ENCODE peak calls at places on chromosome 6, in eight cellular contexts. J is Peyer's patch, G is neural progenitor cell, L is adrenal gland, O is breast epithelium, V is right atrium auricular region, K is H1, R is left lung. E is an unnamed sample.

GRCh38 chr6:145015739-145016558 is 719.4 kb downstream of the EPM2A start:
- DNase-seq in J (no peak), G (no peak), L (peak; percentile 68), O (no peak), V (no peak), K (no peak), R (peak; percentile 45), E (no peak)

GRCh38 chr6:133947302-133947900 is 5.6 kb upstream of the TBPL1 start:
- DNase-seq in J (peak; percentile 53), G (no peak), L (no peak), O (no peak), V (no peak), K (no peak), R (no peak), E (no peak)

GRCh38 chr6:106870069-106870468 is 104.5 kb downstream of the CD24 start:
- DNase-seq in J (no peak), G (no peak), L (no peak), O (peak; percentile 40), V (no peak), K (no peak), R (no peak), E (no peak)

GRCh38 chr6:30626484-30627366 is at the start of gene ATAT1:
- DNase-seq in J (peak; percentile 96), G (peak; percentile 90), L (peak; percentile 88), O (peak; percentile 85), V (peak; percentile 94), K (peak; percentile 96), R (peak; percentile 88), E (peak; percentile 93)

GRCh38 chr6:90285611-90286381 is 10.8 kb downstream of the BACH2 start:
- DNase-seq in J (peak; percentile 88), G (peak; percentile 74), L (peak; percentile 96), O (peak; percentile 59), V (peak; percentile 89), K (no peak), R (peak; percentile 88), E (peak; percentile 82)

GRCh38 chr6:128124713-128125112 is 223.9 kb upstream of the THEMIS start:
- DNase-seq in J (peak; percentile 76), G (no peak), L (no peak), O (no peak), V (no peak), K (no peak), R (no peak), E (no peak)

GRCh38 chr6:122789078-122789861 is at the start of gene SMPDL3A:
- DNase-seq in J (peak; percentile 86), G (peak; percentile 88), L (peak; percentile 90), O (peak; percentile 34), V (peak; percentile 79), K (peak; percentile 90), R (peak; percentile 86), E (peak; percentile 87)

GRCh38 chr6:40353967-40354452 is 233.2 kb downstream of the LRFN2 start:
- DNase-seq in J (no peak), G (no peak), L (no peak), O (no peak), V (no peak), K (peak; percentile 19), R (no peak), E (peak; percentile 14)

GRCh38 chr6:89487864-89488263 is 54.9 kb downstream of the ANKRD6 start:
- DNase-seq in J (no peak), G (no peak), L (no peak), O (no peak), V (no peak), K (no peak), R (no peak), E (no peak)

GRCh38 chr6:37456816-37457560 is 24.0 kb downstream of the CMTR1 start:
- DNase-seq in J (no peak), G (no peak), L (peak; percentile 58), O (no peak), V (no peak), K (no peak), R (peak; percentile 53), E (no peak)

GRCh38 chr6:87660226-87660886 is 41.7 kb downstream of the AKIRIN2 start:
- DNase-seq in J (no peak), G (no peak), L (peak; percentile 69), O (no peak), V (no peak), K (no peak), R (no peak), E (no peak)

GRCh38 chr6:56655996-56656395 is 13.3 kb upstream of the DST start:
- DNase-seq in J (no peak), G (no peak), L (no peak), O (no peak), V (no peak), K (no peak), R (no peak), E (no peak)

GRCh38 chr6:42025790-42026311 is 24.5 kb upstream of the TAF8 start:
- DNase-seq in J (no peak), G (no peak), L (no peak), O (no peak), V (no peak), K (no peak), R (no peak), E (no peak)

GRCh38 chr6:46756469-46757205 is 9.9 kb downstream of the ANKRD66 start:
- DNase-seq in J (no peak), G (peak; percentile 4), L (no peak), O (no peak), V (no peak), K (no peak), R (no peak), E (no peak)

GRCh38 chr6:170224694-170225660 is 65.9 kb downstream of the DLL1 start:
- DNase-seq in J (peak; percentile 43), G (peak; percentile 45), L (no peak), O (peak; percentile 94), V (no peak), K (peak; percentile 44), R (peak; percentile 32), E (no peak)

GRCh38 chr6:82363368-82364086 is at the start of gene TPBG:
- DNase-seq in J (peak; percentile 58), G (peak; percentile 94), L (peak; percentile 16), O (peak; percentile 24), V (no peak), K (peak; percentile 90), R (peak; percentile 49), E (peak; percentile 75)

GRCh38 chr6:82364087-82365010 is 732 bp downstream of the TPBG start:
- DNase-seq in J (peak; percentile 54), G (peak; percentile 84), L (peak; percentile 27), O (peak; percentile 35), V (peak; percentile 64), K (peak; percentile 83), R (peak; percentile 48), E (peak; percentile 79)

GRCh38 chr6:82362868-82363267 is 749 bp upstream of the TPBG start:
- DNase-seq in J (no peak), G (peak; percentile 76), L (no peak), O (no peak), V (no peak), K (no peak), R (no peak), E (no peak)

GRCh38 chr6:82362144-82362543 is 1.5 kb upstream of the TPBG start:
- DNase-seq in J (no peak), G (no peak), L (no peak), O (no peak), V (no peak), K (no peak), R (no peak), E (no peak)

DNA sequence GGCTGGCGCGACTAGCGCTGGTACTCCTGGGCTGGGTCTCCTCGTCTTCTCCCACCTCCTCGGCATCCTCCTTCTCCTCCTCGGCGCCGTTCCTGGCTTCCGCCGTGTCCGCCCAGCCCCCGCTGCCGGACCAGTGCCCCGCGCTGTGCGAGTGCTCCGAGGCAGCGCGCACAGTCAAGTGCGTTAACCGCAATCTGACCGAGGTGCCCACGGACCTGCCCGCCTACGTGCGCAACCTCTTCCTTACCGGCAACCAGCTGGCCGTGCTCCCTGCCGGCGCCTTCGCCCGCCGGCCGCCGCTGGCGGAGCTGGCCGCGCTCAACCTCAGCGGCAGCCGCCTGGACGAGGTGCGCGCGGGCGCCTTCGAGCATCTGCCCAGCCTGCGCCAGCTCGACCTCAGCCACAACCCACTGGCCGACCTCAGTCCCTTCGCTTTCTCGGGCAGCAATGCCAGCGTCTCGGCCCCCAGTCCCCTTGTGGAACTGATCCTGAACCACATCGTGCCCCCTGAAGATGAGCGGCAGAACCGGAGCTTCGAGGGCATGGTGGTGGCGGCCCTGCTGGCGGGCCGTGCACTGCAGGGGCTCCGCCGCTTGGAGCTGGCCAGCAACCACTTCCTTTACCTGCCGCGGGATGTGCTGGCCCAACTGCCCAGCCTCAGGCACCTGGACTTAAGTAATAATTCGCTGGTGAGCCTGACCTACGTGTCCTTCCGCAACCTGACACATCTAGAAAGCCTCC is 1.6 kb downstream of the TPBG start:
- DNase-seq in J (no peak), G (peak; percentile 62), L (peak; percentile 13), O (no peak), V (no peak), K (peak; percentile 75), R (peak; percentile 37), E (no peak)
- H3K4me3 ChIP-seq in J (peak overlapping the region; percentile 88), G (peak overlapping the region; percentile 81), L (no peak overlapping the region), O (peak overlapping the region; percentile 86), V (peak overlapping the region; percentile 63), K (peak overlapping the region; percentile 70), R (peak overlapping the region; percentile 63), E (peak overlapping the region; percentile 81)

DNA sequence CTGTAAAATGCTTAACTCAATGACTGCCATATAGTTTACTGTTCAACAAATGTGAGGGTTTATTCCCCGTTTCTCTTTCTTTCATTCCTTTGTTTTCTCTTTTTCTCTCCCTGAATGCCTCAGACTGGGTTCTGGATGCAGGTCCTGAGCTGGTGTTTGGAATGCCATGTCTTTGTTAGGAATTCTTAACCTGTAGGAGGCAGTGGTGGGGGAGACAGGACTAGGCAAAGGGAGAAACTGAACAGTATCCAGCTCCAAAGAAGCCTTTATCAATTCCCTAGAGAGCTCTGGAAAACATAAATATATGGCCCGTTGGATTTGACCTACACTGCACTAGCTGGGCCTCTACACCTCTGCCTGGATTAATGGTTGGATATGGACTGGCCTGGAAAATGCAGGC is 621.2 kb upstream of the SLC35B3 start:
- DNase-seq in J (no peak), G (no peak), L (no peak), O (no peak), V (no peak), K (no peak), R (no peak), E (no peak)
- TF ChIP-seq CTCF in J (no peak), G (peak; percentile 14), L (no peak), O (no peak), V (no peak), K (peak; percentile 27), R (no peak), E (no peak)

GRCh38 chr6:35392111-35392702 is 49.8 kb downstream of the PPARD start:
- DNase-seq in J (peak; percentile 87), G (no peak), L (peak; percentile 44), O (peak; percentile 73), V (no peak), K (no peak), R (peak; percentile 80), E (no peak)
- H3K27ac ChIP-seq in J (peak overlapping the region; percentile 77), G (no peak overlapping the region), L (no peak overlapping the region), O (peak overlapping the region; percentile 64), V (no peak overlapping the region), K (no peak overlapping the region), R (peak overlapping the region; percentile 46), E (no peak overlapping the region)

DNA sequence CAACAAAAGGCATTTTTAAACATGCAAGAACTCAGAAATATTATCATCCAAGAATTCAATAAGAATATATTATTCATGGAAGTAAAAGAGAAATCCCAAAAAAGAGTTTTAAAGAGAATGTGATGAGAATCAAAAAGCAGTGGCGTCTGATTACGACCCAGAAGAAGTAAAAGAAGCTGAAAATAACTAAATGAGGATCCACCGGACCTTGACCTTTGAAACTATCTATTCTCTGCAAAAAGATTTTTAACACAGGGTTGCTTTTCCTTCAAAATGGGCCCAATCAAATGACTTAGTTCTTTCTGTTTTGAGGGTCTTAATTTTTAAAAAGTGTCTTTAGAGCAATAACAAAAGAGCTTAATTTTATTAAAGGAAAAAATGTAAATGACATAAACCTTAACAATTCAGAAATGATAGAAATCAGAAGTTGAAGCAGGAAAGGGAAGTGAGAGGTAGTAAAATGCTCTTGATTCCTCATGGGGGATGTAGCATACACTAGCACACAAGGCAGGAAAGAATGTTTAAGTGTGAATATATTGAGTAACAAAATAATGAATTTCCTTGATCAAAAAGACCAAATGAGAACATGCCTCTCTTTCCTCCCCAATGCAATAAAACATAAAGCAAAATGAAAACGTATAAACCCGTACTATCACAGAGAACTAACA is 223.1 kb upstream of the PRDM1 start:
- DNase-seq in J (no peak), G (no peak), L (no peak), O (no peak), V (no peak), K (no peak), R (no peak), E (no peak)
- H3K4me3 ChIP-seq in J (no peak overlapping the region), G (no peak overlapping the region), L (no peak overlapping the region), O (no peak overlapping the region), V (no peak overlapping the region), K (no peak overlapping the region), R (no peak overlapping the region), E (no peak overlapping the region)